ENCODE peak calls at places on chromosomes 13 and 19, in four cellular contexts. One of them, this sample, is unnamed.

GRCh38 chr13:112776971-112777370 is 87.1 kb downstream of the ATP11A start:
- DNase-seq in H9: peak; percentile 19
- DNase-seq in neuronal stem cell: no peak
- DNase-seq in IMR-90: no peak
- DNase-seq in this sample: no peak

GRCh38 chr13:29922281-29922821 is 71.9 kb upstream of the UBL3 start:
- DNase-seq in H9: no peak
- DNase-seq in neuronal stem cell: no peak
- DNase-seq in IMR-90: peak; percentile 54
- DNase-seq in this sample: no peak

GRCh38 chr19:17681505-17682125 is 6.5 kb downstream of the UNC13A start:
- DNase-seq in neuronal stem cell: no peak
- DNase-seq in IMR-90: peak; percentile 56
- DNase-seq in H9: peak; percentile 61
- DNase-seq in this sample: peak; percentile 25

GRCh38 chr13:87999141-87999765 is 328.1 kb downstream of the SLITRK5 start:
- DNase-seq in IMR-90: peak; percentile 30
- DNase-seq in neuronal stem cell: no peak
- DNase-seq in H9: no peak
- DNase-seq in this sample: peak; percentile 54

GRCh38 chr13:113297370-113297871 is 382 bp downstream of the LAMP1 start:
- DNase-seq in neuronal stem cell: no peak
- DNase-seq in H9: peak; percentile 45
- DNase-seq in IMR-90: no peak
- DNase-seq in this sample: peak; percentile 24

GRCh38 chr13:34070544-34071303 is 252.8 kb downstream of the RFC3 start:
- DNase-seq in H9: no peak
- DNase-seq in neuronal stem cell: no peak
- DNase-seq in IMR-90: no peak
- DNase-seq in this sample: no peak

GRCh38 chr19:36497001-36497400 is 7.6 kb upstream of the ZNF566 start:
- DNase-seq in H9: no peak
- DNase-seq in neuronal stem cell: no peak
- DNase-seq in IMR-90: no peak
- DNase-seq in this sample: no peak

GRCh38 chr13:31090921-31091624 is 70.6 kb downstream of the HSPH1 start:
- DNase-seq in H9: no peak
- DNase-seq in IMR-90: peak; percentile 25
- DNase-seq in neuronal stem cell: no peak
- DNase-seq in this sample: no peak

GRCh38 chr19:47310819-47311218 is 1.2 kb downstream of the C5AR1 start:
- DNase-seq in neuronal stem cell: no peak
- DNase-seq in IMR-90: peak; percentile 21
- DNase-seq in H9: no peak
- DNase-seq in this sample: peak; percentile 96

GRCh38 chr19:2240881-2241760 is 4.5 kb downstream of the SF3A2 start:
- DNase-seq in neuronal stem cell: no peak
- DNase-seq in H9: no peak
- DNase-seq in IMR-90: no peak
- DNase-seq in this sample: peak; percentile 72

GRCh38 chr13:110444226-110444653 is 117.3 kb downstream of the RAB20 start:
- DNase-seq in H9: no peak
- DNase-seq in IMR-90: peak; percentile 20
- DNase-seq in neuronal stem cell: no peak
- DNase-seq in this sample: peak; percentile 70

GRCh38 chr19:6032827-6033226 is 54.9 kb upstream of the RANBP3 start:
- DNase-seq in neuronal stem cell: no peak
- DNase-seq in H9: no peak
- DNase-seq in IMR-90: no peak
- DNase-seq in this sample: no peak

GRCh38 chr13:55788548-55788947 is 1352.2 kb upstream of the PRR20A start:
- DNase-seq in IMR-90: no peak
- DNase-seq in neuronal stem cell: no peak
- DNase-seq in H9: no peak
- DNase-seq in this sample: no peak

GRCh38 chr13:102440259-102440936 is 38.5 kb upstream of the FGF14 start:
- DNase-seq in H9: no peak
- DNase-seq in neuronal stem cell: no peak
- DNase-seq in IMR-90: no peak
- DNase-seq in this sample: no peak

GRCh38 chr19:45767410-45767880 is 1.6 kb downstream of the SIX5 start:
- DNase-seq in H9: peak; percentile 77
- DNase-seq in neuronal stem cell: peak; percentile 72
- DNase-seq in IMR-90: peak; percentile 89
- DNase-seq in this sample: peak; percentile 54

GRCh38 chr13:100088282-100088647 is 628 bp upstream of the PCCA start:
- DNase-seq in neuronal stem cell: no peak
- DNase-seq in IMR-90: no peak
- DNase-seq in H9: no peak
- DNase-seq in this sample: no peak

GRCh38 chr13:110475550-110476219 is 85.8 kb downstream of the RAB20 start:
- DNase-seq in neuronal stem cell: no peak
- DNase-seq in IMR-90: no peak
- DNase-seq in H9: no peak
- DNase-seq in this sample: no peak

GRCh38 chr19:47499863-47500830 is 14.7 kb downstream of the NAPA start:
- DNase-seq in IMR-90: no peak
- DNase-seq in H9: peak; percentile 74
- DNase-seq in neuronal stem cell: no peak
- DNase-seq in this sample: no peak

GRCh38 chr13:47211106-47211505 is 314.3 kb upstream of the HTR2A start:
- DNase-seq in H9: peak; percentile 33
- DNase-seq in neuronal stem cell: no peak
- DNase-seq in IMR-90: peak; percentile 40
- DNase-seq in this sample: peak; percentile 35

GRCh38 chr13:106484084-106484754 is 51.2 kb downstream of the EFNB2 start:
- DNase-seq in H9: no peak
- DNase-seq in IMR-90: no peak
- DNase-seq in neuronal stem cell: no peak
- DNase-seq in this sample: no peak

GRCh38 chr13:30998548-30999140 is 66.2 kb downstream of the TEX26 start:
- DNase-seq in IMR-90: peak; percentile 73
- DNase-seq in H9: no peak
- DNase-seq in neuronal stem cell: no peak
- DNase-seq in this sample: no peak

GRCh38 chr19:38877781-38878574 is at the start of gene RINL:
- DNase-seq in neuronal stem cell: no peak
- DNase-seq in H9: peak; percentile 48
- DNase-seq in IMR-90: no peak
- DNase-seq in this sample: no peak

GRCh38 chr19:49157445-49158224 is at the start of gene TRPM4:
- DNase-seq in IMR-90: peak; percentile 61
- DNase-seq in H9: peak; percentile 92
- DNase-seq in neuronal stem cell: peak; percentile 83
- DNase-seq in this sample: peak; percentile 94

GRCh38 chr19:45276284-45276687 is 25.2 kb downstream of the MARK4 start:
- DNase-seq in H9: no peak
- DNase-seq in neuronal stem cell: no peak
- DNase-seq in IMR-90: peak; percentile 29
- DNase-seq in this sample: no peak

GRCh38 chr13:99656843-99657506 is 155.7 kb downstream of the TM9SF2 start:
- DNase-seq in neuronal stem cell: no peak
- DNase-seq in H9: no peak
- DNase-seq in IMR-90: no peak
- DNase-seq in this sample: no peak

GRCh38 chr13:94236876-94237275 is 242.6 kb downstream of the DCT start:
- DNase-seq in IMR-90: no peak
- DNase-seq in neuronal stem cell: no peak
- DNase-seq in H9: no peak
- DNase-seq in this sample: no peak

GRCh38 chr19:44401108-44401786 is at the start of gene ZNF285:
- DNase-seq in IMR-90: peak; percentile 95
- DNase-seq in neuronal stem cell: peak; percentile 90
- DNase-seq in H9: peak; percentile 97
- DNase-seq in this sample: peak; percentile 98

GRCh38 chr19:46409146-46409545 is 4.2 kb downstream of the CCDC8 start:
- DNase-seq in neuronal stem cell: no peak
- DNase-seq in H9: no peak
- DNase-seq in IMR-90: no peak
- DNase-seq in this sample: no peak

GRCh38 chr19:2055871-2056809 is 5.1 kb upstream of the MKNK2 start:
- DNase-seq in IMR-90: peak; percentile 64
- DNase-seq in neuronal stem cell: no peak
- DNase-seq in H9: no peak
- DNase-seq in this sample: no peak

GRCh38 chr19:41228486-41228885 is 9.5 kb downstream of the AXL start:
- DNase-seq in neuronal stem cell: no peak
- DNase-seq in IMR-90: no peak
- DNase-seq in H9: no peak
- DNase-seq in this sample: peak; percentile 54

GRCh38 chr19:41232686-41233085 is 13.7 kb downstream of the AXL start:
- DNase-seq in H9: no peak
- DNase-seq in neuronal stem cell: no peak
- DNase-seq in IMR-90: no peak
- DNase-seq in this sample: no peak

GRCh38 chr19:41233748-41234240 is 14.8 kb downstream of the AXL start:
- DNase-seq in IMR-90: no peak
- DNase-seq in H9: no peak
- DNase-seq in neuronal stem cell: no peak
- DNase-seq in this sample: no peak

GRCh38 chr19:41226874-41227390 is 7.9 kb downstream of the AXL start:
- DNase-seq in neuronal stem cell: no peak
- DNase-seq in H9: no peak
- DNase-seq in IMR-90: no peak
- DNase-seq in this sample: no peak

GRCh38 chr19:41230067-41230857 is 11.2 kb downstream of the AXL start:
- DNase-seq in H9: no peak
- DNase-seq in IMR-90: no peak
- DNase-seq in neuronal stem cell: no peak
- DNase-seq in this sample: no peak
- H3K18ac ChIP-seq in H9: no peak overlapping the region
- H3K18ac ChIP-seq in IMR-90: peak overlapping the region; percentile 78
- H3K18ac ChIP-seq in neuronal stem cell: no peak overlapping the region
- H3K18ac ChIP-seq in this sample: no peak overlapping the region

GRCh38 chr13:59449750-59450149 is 714.0 kb downstream of the DIAPH3 start:
- DNase-seq in neuronal stem cell: no peak
- DNase-seq in H9: no peak
- DNase-seq in IMR-90: no peak
- DNase-seq in this sample: no peak
- H2AK5ac ChIP-seq in neuronal stem cell: no peak overlapping the region
- H2AK5ac ChIP-seq in H9: peak overlapping the region; percentile 97
- H2AK5ac ChIP-seq in IMR-90: no peak overlapping the region
- H2AK5ac ChIP-seq in this sample: no peak overlapping the region

GRCh38 chr19:514166-514663 is 6.9 kb downstream of the TPGS1 start:
- DNase-seq in neuronal stem cell: no peak
- DNase-seq in IMR-90: no peak
- DNase-seq in H9: no peak
- DNase-seq in this sample: no peak

GRCh38 chr19:519449-519865 is 12.1 kb upstream of the CDC34 start:
- DNase-seq in IMR-90: no peak
- DNase-seq in H9: no peak
- DNase-seq in neuronal stem cell: no peak
- DNase-seq in this sample: no peak

GRCh38 chr19:518292-519231 is 11.3 kb downstream of the TPGS1 start:
- DNase-seq in H9: peak; percentile 82
- DNase-seq in IMR-90: peak; percentile 63
- DNase-seq in neuronal stem cell: peak; percentile 50
- DNase-seq in this sample: no peak

GRCh38 chr19:517721-518136 is 10.4 kb downstream of the TPGS1 start:
- DNase-seq in neuronal stem cell: no peak
- DNase-seq in H9: no peak
- DNase-seq in IMR-90: no peak
- DNase-seq in this sample: no peak

GRCh38 chr19:516884-517424 is 9.7 kb downstream of the TPGS1 start:
- DNase-seq in IMR-90: no peak
- DNase-seq in H9: no peak
- DNase-seq in neuronal stem cell: no peak
- DNase-seq in this sample: no peak
- H3K18ac ChIP-seq in IMR-90: peak overlapping the region; percentile 28
- H3K18ac ChIP-seq in H9: no peak overlapping the region
- H3K18ac ChIP-seq in neuronal stem cell: peak overlapping the region; percentile 81
- H3K18ac ChIP-seq in this sample: no peak overlapping the region

DNA sequence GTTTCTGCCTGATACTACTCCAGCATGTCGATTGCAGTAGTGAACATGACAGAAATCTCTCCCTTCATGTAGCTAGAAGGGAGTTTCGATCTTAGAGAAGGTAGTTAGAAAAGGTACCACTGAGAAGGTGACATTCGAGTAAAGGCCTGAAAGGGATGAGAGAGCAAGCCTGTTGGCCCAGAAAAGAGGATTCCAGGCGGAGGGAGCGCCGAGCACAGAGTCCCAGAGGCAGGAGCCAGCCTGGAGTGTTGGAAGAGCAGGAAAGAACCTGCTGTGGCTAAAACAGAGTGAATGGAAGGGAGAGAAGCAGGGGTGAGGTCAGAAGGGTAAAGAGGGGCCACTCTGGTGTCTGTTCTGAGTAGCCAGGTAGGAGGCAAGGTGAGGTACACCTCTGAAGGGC is 52.5 kb downstream of the GARRE1 start:
- DNase-seq in H9: no peak
- DNase-seq in IMR-90: no peak
- DNase-seq in neuronal stem cell: no peak
- DNase-seq in this sample: no peak
- H2AK5ac ChIP-seq in H9: no peak overlapping the region
- H2AK5ac ChIP-seq in IMR-90: no peak overlapping the region
- H2AK5ac ChIP-seq in neuronal stem cell: no peak overlapping the region
- H2AK5ac ChIP-seq in this sample: no peak overlapping the region

GRCh38 chr19:42469311-42470239 is 26.8 kb upstream of the CXCL17 start:
- DNase-seq in neuronal stem cell: no peak
- DNase-seq in H9: no peak
- DNase-seq in IMR-90: no peak
- DNase-seq in this sample: peak; percentile 84
- H3K18ac ChIP-seq in neuronal stem cell: no peak overlapping the region
- H3K18ac ChIP-seq in H9: no peak overlapping the region
- H3K18ac ChIP-seq in IMR-90: no peak overlapping the region
- H3K18ac ChIP-seq in this sample: no peak overlapping the region